ENCODE peak calls at places on chromosomes 4 and X, in eight cellular contexts. O, M, H, K, A, E, P and Q are unnamed samples.

GRCh38 chr4:32985256-32985655 is 2265.1 kb downstream of the PCDH7 start:
- DNase-seq in E (no peak), H (peak; percentile 62), O (peak; percentile 30), A (no peak), M (no peak), P (peak; percentile 40), K (no peak), Q (no peak)

GRCh38 chrX:72409993-72410392 is 104.3 kb upstream of the CITED1 start:
- DNase-seq in K (no peak), H (no peak), P (no peak), M (no peak), A (no peak), O (no peak), E (no peak), Q (no peak)

GRCh38 chr4:567457-568350 is 8.4 kb downstream of the TMEM271 start:
- DNase-seq in E (no peak), K (no peak), O (no peak), M (no peak), H (no peak), P (no peak), A (no peak), Q (no peak)

GRCh38 chr4:181168406-181168805 is 1074.8 kb upstream of the TENM3 start:
- DNase-seq in E (no peak), O (no peak), K (no peak), H (no peak), M (no peak), P (no peak), A (no peak), Q (no peak)

GRCh38 chr4:29983890-29984289 is 736.3 kb upstream of the PCDH7 start:
- DNase-seq in K (no peak), M (no peak), E (no peak), O (no peak), P (no peak), H (no peak), A (no peak), Q (no peak)

GRCh38 chr4:85741921-85742591 is 267.1 kb downstream of the ARHGAP24 start:
- DNase-seq in M (no peak), P (no peak), A (no peak), E (no peak), H (no peak), O (no peak), K (no peak), Q (no peak)

GRCh38 chrX:48278958-48279357 is 23.8 kb downstream of the SSX1 start:
- DNase-seq in M (no peak), E (no peak), O (no peak), A (no peak), P (no peak), H (no peak), K (peak; percentile 30), Q (no peak)

GRCh38 chr4:184826315-184827266 is 823 bp upstream of the ACSL1 start:
- DNase-seq in A (no peak), H (no peak), K (no peak), P (peak; percentile 26), O (peak; percentile 38), M (no peak), E (no peak), Q (no peak)

GRCh38 chrX:23904096-23904495 is 3.6 kb downstream of the APOO start:
- DNase-seq in E (no peak), M (no peak), K (no peak), P (peak; percentile 47), A (no peak), H (peak; percentile 13), O (peak; percentile 59), Q (no peak)

GRCh38 chr4:77652237-77652897 is 46.7 kb downstream of the CXCL13 start:
- DNase-seq in P (no peak), H (no peak), O (peak; percentile 21), A (no peak), K (no peak), M (no peak), E (no peak), Q (no peak)

GRCh38 chr4:121182296-121182695 is 18.2 kb upstream of the TNIP3 start:
- DNase-seq in O (peak; percentile 28), M (no peak), P (peak; percentile 59), A (peak; percentile 41), E (no peak), H (peak; percentile 46), K (no peak), Q (no peak)

GRCh38 chr4:8086751-8087445 is 71.7 kb downstream of the ABLIM2 start:
- DNase-seq in H (no peak), A (no peak), P (no peak), K (no peak), E (no peak), M (no peak), O (no peak), Q (no peak)

GRCh38 chr4:6463311-6464289 is 8.8 kb downstream of the PPP2R2C start:
- DNase-seq in H (no peak), K (no peak), A (no peak), M (peak; percentile 6), P (no peak), E (no peak), O (no peak), Q (no peak)

GRCh38 chrX:107602694-107603239 is 25.5 kb upstream of the PRPS1 start:
- DNase-seq in H (no peak), K (no peak), M (no peak), E (no peak), A (no peak), P (no peak), O (no peak), Q (no peak)

GRCh38 chrX:151970027-151970426 is 4.4 kb downstream of the GABRE start:
- DNase-seq in E (no peak), K (no peak), O (peak; percentile 5), A (no peak), M (no peak), H (no peak), P (no peak), Q (no peak)

GRCh38 chrX:17397074-17397473 is 22.1 kb downstream of the NHS start:
- DNase-seq in E (no peak), P (peak; percentile 69), M (no peak), H (peak; percentile 32), K (peak; percentile 19), A (no peak), O (no peak), Q (no peak)

GRCh38 chrX:150361777-150362351 is 1.3 kb upstream of the MAMLD1 start:
- DNase-seq in K (peak; percentile 28), M (no peak), O (no peak), P (peak; percentile 50), H (no peak), A (no peak), E (no peak), Q (no peak)

GRCh38 chr4:113699772-113700171 is 61.8 kb downstream of the CAMK2D start:
- DNase-seq in H (no peak), A (no peak), E (no peak), O (no peak), K (no peak), P (peak; percentile 62), M (no peak), Q (no peak)

GRCh38 chr4:150056569-150056968 is 21.7 kb upstream of the DCLK2 start:
- DNase-seq in P (peak; percentile 22), E (no peak), A (peak; percentile 38), M (no peak), H (no peak), K (peak; percentile 85), O (peak; percentile 40), Q (no peak)

GRCh38 chr4:66252291-66252690 is 582.0 kb upstream of the EPHA5 start:
- DNase-seq in E (no peak), M (no peak), O (peak; percentile 15), A (no peak), K (no peak), H (no peak), P (no peak), Q (no peak)

GRCh38 chr4:174214102-174214878 is 69.2 kb downstream of the FBXO8 start:
- DNase-seq in O (no peak), P (no peak), E (no peak), H (no peak), A (no peak), K (no peak), M (no peak), Q (no peak)

GRCh38 chrX:9873952-9874351 is 87.7 kb downstream of the SHROOM2 start:
- DNase-seq in H (peak; percentile 28), O (no peak), A (peak; percentile 9), P (no peak), M (no peak), K (peak; percentile 58), E (no peak), Q (no peak)

GRCh38 chr4:8592366-8593267 is at the start of gene CPZ:
- DNase-seq in A (no peak), M (no peak), K (no peak), P (peak; percentile 57), O (peak; percentile 48), H (peak; percentile 22), E (no peak), Q (no peak)

GRCh38 chr4:1895489-1895888 is 24.3 kb downstream of the NSD2 start:
- DNase-seq in H (no peak), P (no peak), K (no peak), O (no peak), E (no peak), M (no peak), A (no peak), Q (no peak)
- TF ChIP-seq CTCF in H (no peak), P (no peak), K (no peak), O (no peak), E (no peak), M (no peak), A (no peak), Q (no peak)

GRCh38 chrX:147770858-147771257 is 140.9 kb upstream of the FMR1 start:
- DNase-seq in M (no peak), P (no peak), H (no peak), O (no peak), A (no peak), K (no peak), E (no peak), Q (no peak)
- TF ChIP-seq CTCF in M (no peak), P (no peak), H (no peak), O (no peak), A (no peak), K (no peak), E (no peak), Q (no peak)

GRCh38 chrX:45801554-45801953 is 600.9 kb upstream of the DIPK2B start:
- DNase-seq in K (peak; percentile 62), E (no peak), M (no peak), A (no peak), H (peak; percentile 49), P (peak; percentile 40), O (peak; percentile 54), Q (no peak)
- TF ChIP-seq CTCF in K (peak; percentile 48), E (peak; percentile 36), M (peak; percentile 13), A (peak; percentile 70), H (peak; percentile 2), P (peak; percentile 20), O (no peak), Q (peak; percentile 30)

GRCh38 chr4:20301161-20301560 is 49.5 kb downstream of the SLIT2 start:
- DNase-seq in K (no peak), M (no peak), E (no peak), H (no peak), P (no peak), A (no peak), O (no peak), Q (no peak)

GRCh38 chr4:20311863-20312262 is 60.2 kb downstream of the SLIT2 start:
- DNase-seq in A (peak; percentile 49), H (peak; percentile 22), M (no peak), K (no peak), O (no peak), E (no peak), P (peak; percentile 59), Q (no peak)

DNA sequence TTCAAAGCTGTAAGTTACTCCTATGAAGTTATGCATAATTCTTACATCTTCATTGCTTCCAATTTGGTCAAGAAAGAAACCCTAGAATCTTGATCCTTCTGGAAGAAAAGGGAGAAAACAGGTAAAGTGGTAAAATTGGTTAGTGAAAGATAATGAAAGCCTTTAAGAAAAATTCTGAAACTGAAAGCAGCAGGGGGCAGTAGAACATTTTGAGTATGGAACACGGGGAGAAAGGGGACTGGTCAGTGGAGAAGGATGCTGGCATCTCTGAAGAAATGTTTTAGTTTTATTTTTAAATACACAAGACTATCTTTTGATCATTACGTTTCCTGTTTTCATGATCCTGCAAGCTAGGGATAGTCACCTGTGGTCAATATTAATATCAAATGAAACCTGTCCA is 54.3 kb downstream of the SLIT2 start:
- DNase-seq in K (no peak), H (peak; percentile 32), P (no peak), M (no peak), E (no peak), O (peak; percentile 64), A (no peak), Q (no peak)
- TF ChIP-seq CTCF in K (no peak), H (peak; percentile 30), P (peak; percentile 49), M (no peak), E (peak; percentile 45), O (peak; percentile 39), A (peak; percentile 68), Q (peak; percentile 50)